ENCODE peak calls at places on chromosome 15, in eight cellular contexts. One of them, this sample, is unnamed.

GRCh38 chr15:101028772-101029438 is 109.7 kb downstream of the LRRK1 start:
- DNase-seq in EL: no peak
- DNase-seq in CD14-positive monocyte: no peak
- DNase-seq in activated T-cell treated with anti-CD3 and anti-CD28 coated beads for 1 hour: no peak
- DNase-seq in stimulated activated CD4-positive, alpha-beta T cell treated with anti-CD3 and anti-CD28 coated beads, Interleukin-1b, Interleukin-23, amount 100 ng/mL, for 4 hours: no peak
- DNase-seq in NCI-H1436: no peak
- DNase-seq in activated CD8-positive, alpha-beta memory T cell treated with anti-CD3 and anti-CD28 coated beads for 1 hour: no peak
- DNase-seq in psoas muscle: no peak
- DNase-seq in this sample: no peak

GRCh38 chr15:89776274-89777072 is at the start of gene MESP2:
- DNase-seq in EL: peak
- DNase-seq in CD14-positive monocyte: peak
- DNase-seq in activated T-cell treated with anti-CD3 and anti-CD28 coated beads for 1 hour: peak
- DNase-seq in stimulated activated CD4-positive, alpha-beta T cell treated with anti-CD3 and anti-CD28 coated beads, Interleukin-1b, Interleukin-23, amount 100 ng/mL, for 4 hours: peak
- DNase-seq in NCI-H1436: peak
- DNase-seq in activated CD8-positive, alpha-beta memory T cell treated with anti-CD3 and anti-CD28 coated beads for 1 hour: peak
- DNase-seq in psoas muscle: peak
- DNase-seq in this sample: peak

GRCh38 chr15:63628123-63628822 is 31.1 kb downstream of the FBXL22 start:
- DNase-seq in EL: no peak
- DNase-seq in CD14-positive monocyte: no peak
- DNase-seq in activated T-cell treated with anti-CD3 and anti-CD28 coated beads for 1 hour: no peak
- DNase-seq in stimulated activated CD4-positive, alpha-beta T cell treated with anti-CD3 and anti-CD28 coated beads, Interleukin-1b, Interleukin-23, amount 100 ng/mL, for 4 hours: no peak
- DNase-seq in NCI-H1436: no peak
- DNase-seq in activated CD8-positive, alpha-beta memory T cell treated with anti-CD3 and anti-CD28 coated beads for 1 hour: no peak
- DNase-seq in psoas muscle: no peak
- DNase-seq in this sample: no peak

GRCh38 chr15:97902140-97902780 is 58.2 kb upstream of the ARRDC4 start:
- DNase-seq in EL: peak
- DNase-seq in CD14-positive monocyte: no peak
- DNase-seq in activated T-cell treated with anti-CD3 and anti-CD28 coated beads for 1 hour: no peak
- DNase-seq in stimulated activated CD4-positive, alpha-beta T cell treated with anti-CD3 and anti-CD28 coated beads, Interleukin-1b, Interleukin-23, amount 100 ng/mL, for 4 hours: no peak
- DNase-seq in NCI-H1436: no peak
- DNase-seq in activated CD8-positive, alpha-beta memory T cell treated with anti-CD3 and anti-CD28 coated beads for 1 hour: no peak
- DNase-seq in psoas muscle: no peak
- DNase-seq in this sample: no peak

GRCh38 chr15:40096094-40096876 is 12.4 kb downstream of the BMF start:
- DNase-seq in EL: no peak
- DNase-seq in CD14-positive monocyte: no peak
- DNase-seq in activated T-cell treated with anti-CD3 and anti-CD28 coated beads for 1 hour: no peak
- DNase-seq in stimulated activated CD4-positive, alpha-beta T cell treated with anti-CD3 and anti-CD28 coated beads, Interleukin-1b, Interleukin-23, amount 100 ng/mL, for 4 hours: no peak
- DNase-seq in NCI-H1436: no peak
- DNase-seq in activated CD8-positive, alpha-beta memory T cell treated with anti-CD3 and anti-CD28 coated beads for 1 hour: no peak
- DNase-seq in psoas muscle: no peak
- DNase-seq in this sample: no peak

GRCh38 chr15:92087211-92087610 is 233.7 kb downstream of the SLCO3A1 start:
- DNase-seq in EL: no peak
- DNase-seq in CD14-positive monocyte: no peak
- DNase-seq in activated T-cell treated with anti-CD3 and anti-CD28 coated beads for 1 hour: no peak
- DNase-seq in stimulated activated CD4-positive, alpha-beta T cell treated with anti-CD3 and anti-CD28 coated beads, Interleukin-1b, Interleukin-23, amount 100 ng/mL, for 4 hours: no peak
- DNase-seq in NCI-H1436: no peak
- DNase-seq in activated CD8-positive, alpha-beta memory T cell treated with anti-CD3 and anti-CD28 coated beads for 1 hour: no peak
- DNase-seq in psoas muscle: no peak
- DNase-seq in this sample: no peak

GRCh38 chr15:47292638-47293037 is 424.7 kb upstream of the SEMA6D start:
- DNase-seq in EL: no peak
- DNase-seq in CD14-positive monocyte: no peak
- DNase-seq in activated T-cell treated with anti-CD3 and anti-CD28 coated beads for 1 hour: no peak
- DNase-seq in stimulated activated CD4-positive, alpha-beta T cell treated with anti-CD3 and anti-CD28 coated beads, Interleukin-1b, Interleukin-23, amount 100 ng/mL, for 4 hours: no peak
- DNase-seq in NCI-H1436: no peak
- DNase-seq in activated CD8-positive, alpha-beta memory T cell treated with anti-CD3 and anti-CD28 coated beads for 1 hour: no peak
- DNase-seq in psoas muscle: no peak
- DNase-seq in this sample: no peak

GRCh38 chr15:63288778-63289378 is 11.5 kb downstream of the APH1B start:
- DNase-seq in EL: peak
- DNase-seq in CD14-positive monocyte: no peak
- DNase-seq in activated T-cell treated with anti-CD3 and anti-CD28 coated beads for 1 hour: no peak
- DNase-seq in stimulated activated CD4-positive, alpha-beta T cell treated with anti-CD3 and anti-CD28 coated beads, Interleukin-1b, Interleukin-23, amount 100 ng/mL, for 4 hours: no peak
- DNase-seq in NCI-H1436: peak
- DNase-seq in activated CD8-positive, alpha-beta memory T cell treated with anti-CD3 and anti-CD28 coated beads for 1 hour: no peak
- DNase-seq in psoas muscle: no peak
- DNase-seq in this sample: peak

GRCh38 chr15:39317225-39317624 is 263.7 kb upstream of the THBS1 start:
- DNase-seq in EL: no peak
- DNase-seq in CD14-positive monocyte: no peak
- DNase-seq in activated T-cell treated with anti-CD3 and anti-CD28 coated beads for 1 hour: no peak
- DNase-seq in stimulated activated CD4-positive, alpha-beta T cell treated with anti-CD3 and anti-CD28 coated beads, Interleukin-1b, Interleukin-23, amount 100 ng/mL, for 4 hours: no peak
- DNase-seq in NCI-H1436: no peak
- DNase-seq in activated CD8-positive, alpha-beta memory T cell treated with anti-CD3 and anti-CD28 coated beads for 1 hour: no peak
- DNase-seq in psoas muscle: no peak
- DNase-seq in this sample: no peak

GRCh38 chr15:88681610-88682221 is 42.9 kb downstream of the ISG20 start:
- DNase-seq in EL: no peak
- DNase-seq in CD14-positive monocyte: no peak
- DNase-seq in activated T-cell treated with anti-CD3 and anti-CD28 coated beads for 1 hour: no peak
- DNase-seq in stimulated activated CD4-positive, alpha-beta T cell treated with anti-CD3 and anti-CD28 coated beads, Interleukin-1b, Interleukin-23, amount 100 ng/mL, for 4 hours: no peak
- DNase-seq in NCI-H1436: no peak
- DNase-seq in activated CD8-positive, alpha-beta memory T cell treated with anti-CD3 and anti-CD28 coated beads for 1 hour: no peak
- DNase-seq in psoas muscle: no peak
- DNase-seq in this sample: no peak

GRCh38 chr15:84666373-84666772 is 8.4 kb upstream of the NMB start:
- DNase-seq in EL: no peak
- DNase-seq in CD14-positive monocyte: no peak
- DNase-seq in activated T-cell treated with anti-CD3 and anti-CD28 coated beads for 1 hour: no peak
- DNase-seq in stimulated activated CD4-positive, alpha-beta T cell treated with anti-CD3 and anti-CD28 coated beads, Interleukin-1b, Interleukin-23, amount 100 ng/mL, for 4 hours: no peak
- DNase-seq in NCI-H1436: no peak
- DNase-seq in activated CD8-positive, alpha-beta memory T cell treated with anti-CD3 and anti-CD28 coated beads for 1 hour: no peak
- DNase-seq in psoas muscle: no peak
- DNase-seq in this sample: no peak

GRCh38 chr15:63082366-63082765 is 39.3 kb upstream of the LACTB start:
- DNase-seq in EL: no peak
- DNase-seq in CD14-positive monocyte: no peak
- DNase-seq in activated T-cell treated with anti-CD3 and anti-CD28 coated beads for 1 hour: no peak
- DNase-seq in stimulated activated CD4-positive, alpha-beta T cell treated with anti-CD3 and anti-CD28 coated beads, Interleukin-1b, Interleukin-23, amount 100 ng/mL, for 4 hours: no peak
- DNase-seq in NCI-H1436: no peak
- DNase-seq in activated CD8-positive, alpha-beta memory T cell treated with anti-CD3 and anti-CD28 coated beads for 1 hour: no peak
- DNase-seq in psoas muscle: no peak
- DNase-seq in this sample: no peak

GRCh38 chr15:61726166-61726565 is 334.1 kb downstream of the VPS13C start:
- DNase-seq in EL: no peak
- DNase-seq in CD14-positive monocyte: no peak
- DNase-seq in activated T-cell treated with anti-CD3 and anti-CD28 coated beads for 1 hour: no peak
- DNase-seq in stimulated activated CD4-positive, alpha-beta T cell treated with anti-CD3 and anti-CD28 coated beads, Interleukin-1b, Interleukin-23, amount 100 ng/mL, for 4 hours: no peak
- DNase-seq in NCI-H1436: no peak
- DNase-seq in activated CD8-positive, alpha-beta memory T cell treated with anti-CD3 and anti-CD28 coated beads for 1 hour: no peak
- DNase-seq in psoas muscle: no peak
- DNase-seq in this sample: no peak

GRCh38 chr15:88628018-88628673 is 7.0 kb downstream of the AEN start:
- DNase-seq in EL: no peak
- DNase-seq in CD14-positive monocyte: no peak
- DNase-seq in activated T-cell treated with anti-CD3 and anti-CD28 coated beads for 1 hour: no peak
- DNase-seq in stimulated activated CD4-positive, alpha-beta T cell treated with anti-CD3 and anti-CD28 coated beads, Interleukin-1b, Interleukin-23, amount 100 ng/mL, for 4 hours: no peak
- DNase-seq in NCI-H1436: no peak
- DNase-seq in activated CD8-positive, alpha-beta memory T cell treated with anti-CD3 and anti-CD28 coated beads for 1 hour: no peak
- DNase-seq in psoas muscle: no peak
- DNase-seq in this sample: no peak